ENCODE peak calls at places on chromosomes 11 and 22, in six cellular contexts. R is cardiac fibroblast, Y is spleen, K is tibial nerve, Z is lung, I is astrocyte of the spinal cord. P is an unnamed sample.

GRCh38 chr11:113189909-113190667 is 124.3 kb upstream of the TTC12 start:
- DNase-seq in Y (no peak), Z (no peak), K (no peak), I (peak), R (peak), P (peak)

GRCh38 chr11:60966867-60967266 is 4.6 kb upstream of the CD6 start:
- DNase-seq in R (no peak), K (no peak), Y (no peak), I (no peak), Z (no peak), P (no peak)

GRCh38 chr11:126628790-126629621 is 273.5 kb downstream of the ST3GAL4 start:
- DNase-seq in R (no peak), Z (no peak), I (no peak), K (no peak), Y (no peak), P (peak)

GRCh38 chr22:42461511-42461910 is 29.3 kb upstream of the NFAM1 start:
- DNase-seq in I (no peak), R (no peak), Z (no peak), Y (no peak), K (no peak), P (no peak)

GRCh38 chr22:29503811-29504372 is 23.9 kb downstream of the NEFH start:
- DNase-seq in R (peak), Y (no peak), Z (no peak), I (peak), K (peak), P (peak)

GRCh38 chr22:37126383-37126782 is 16.9 kb upstream of the TMPRSS6 start:
- DNase-seq in R (peak), Z (no peak), Y (no peak), I (no peak), K (no peak), P (peak)

GRCh38 chr11:121814962-121815361 is 301.1 kb downstream of the BLID start:
- DNase-seq in I (peak), Y (no peak), R (peak), K (no peak), Z (no peak), P (peak)

GRCh38 chr11:19072464-19072863 is 11.9 kb upstream of the MRGPRX2 start:
- DNase-seq in R (no peak), I (no peak), Z (no peak), Y (no peak), K (no peak), P (no peak)

GRCh38 chr11:96303067-96303466 is 39.9 kb downstream of the MAML2 start:
- DNase-seq in Y (no peak), K (no peak), Z (no peak), I (peak), R (peak), P (peak)

GRCh38 chr11:64372802-64373597 is 14.0 kb downstream of the RPS6KA4 start:
- DNase-seq in I (no peak), Y (no peak), R (peak), K (no peak), Z (no peak), P (peak)

GRCh38 chr22:42227435-42227834 is 43.0 kb downstream of the TCF20 start:
- DNase-seq in Z (no peak), K (no peak), Y (no peak), R (no peak), I (no peak), P (no peak)

GRCh38 chr22:37485714-37486223 is 415 bp downstream of the MFNG start:
- DNase-seq in I (no peak), R (no peak), Y (peak), K (no peak), Z (no peak), P (no peak)

GRCh38 chr11:59899532-59899931 is 20.9 kb downstream of the OOSP3 start:
- DNase-seq in I (no peak), K (no peak), Y (no peak), R (peak), Z (no peak), P (no peak)

GRCh38 chr11:33735426-33736147 is 636 bp downstream of the CD59 start:
- DNase-seq in R (peak), I (peak), Y (peak), Z (peak), K (no peak), P (no peak)

GRCh38 chr11:76791861-76792260 is 8.7 kb downstream of the TSKU start:
- DNase-seq in R (peak), K (no peak), Z (no peak), I (peak), Y (peak), P (peak)

GRCh38 chr11:60500276-60500935 is 7.8 kb downstream of the MS4A12 start:
- DNase-seq in R (peak), Z (no peak), Y (no peak), I (no peak), K (no peak), P (no peak)

GRCh38 chr11:80297808-80298460 is 857.1 kb upstream of the TENM4 start:
- DNase-seq in K (no peak), Y (no peak), R (peak), Z (no peak), I (peak), P (peak)

GRCh38 chr11:67056267-67056639 is 394 bp upstream of the RHOD start:
- DNase-seq in K (no peak), R (no peak), Y (no peak), I (no peak), Z (no peak), P (no peak)

GRCh38 chr11:67057410-67057757 is 737 bp downstream of the RHOD start:
- DNase-seq in Z (no peak), Y (no peak), I (no peak), K (no peak), R (no peak), P (no peak)

GRCh38 chr11:67056640-67057409 is at the start of gene RHOD:
- DNase-seq in R (no peak), K (no peak), I (no peak), Y (peak), Z (peak), P (no peak)

GRCh38 chr11:67054851-67055523 is 1.7 kb upstream of the RHOD start:
- DNase-seq in Z (peak), I (peak), R (peak), Y (peak), K (no peak), P (peak)

GRCh38 chr11:67055812-67056211 is 835 bp upstream of the RHOD start:
- DNase-seq in Z (no peak), K (no peak), Y (no peak), R (peak), I (no peak), P (peak)
- H3K4me3 ChIP-seq in Z (peak), K (peak), Y (no peak), R (no peak), I (peak), P (peak)

DNA sequence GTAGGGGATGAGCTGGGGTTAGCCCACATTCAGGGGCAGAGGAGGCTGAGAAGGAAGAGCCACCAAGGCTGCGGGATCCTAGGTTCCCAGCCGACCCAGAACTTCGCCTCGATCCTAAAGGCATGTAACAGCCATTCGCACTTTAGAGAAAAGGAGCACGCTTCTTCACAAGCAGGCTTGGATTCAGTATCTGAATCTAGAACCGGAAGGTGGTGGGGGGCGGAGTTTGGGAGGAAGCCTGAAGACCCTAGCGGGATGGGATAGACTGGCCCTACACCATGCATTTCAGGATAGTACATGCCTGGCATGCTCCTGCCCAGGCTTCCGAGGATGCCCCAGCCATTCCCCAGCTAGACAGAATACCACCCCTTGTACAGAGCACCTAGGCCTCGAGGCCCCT is 4.4 kb downstream of the SCARF2 start:
- DNase-seq in K (no peak), R (no peak), Y (peak), I (no peak), Z (no peak), P (no peak)
- TF ChIP-seq CTCF in K (no peak), R (no peak), Y (no peak), I (no peak), Z (no peak), P (no peak)

GRCh38 chr22:25663654-25664053 is 78.3 kb upstream of the MYO18B start:
- DNase-seq in Z (no peak), Y (no peak), I (no peak), K (no peak), R (no peak), P (no peak)

GRCh38 chr22:25666308-25666707 is 75.7 kb upstream of the MYO18B start:
- DNase-seq in K (no peak), Y (no peak), R (no peak), I (no peak), Z (peak), P (peak)

GRCh38 chr22:25673721-25674120 is 68.3 kb upstream of the MYO18B start:
- DNase-seq in I (no peak), K (no peak), R (no peak), Y (no peak), Z (no peak), P (no peak)

GRCh38 chr22:25672685-25673084 is 69.3 kb upstream of the MYO18B start:
- DNase-seq in I (no peak), R (no peak), Y (no peak), K (no peak), Z (no peak), P (no peak)

GRCh38 chr22:25668437-25668836 is 73.6 kb upstream of the MYO18B start:
- DNase-seq in K (no peak), I (peak), R (peak), Y (no peak), Z (peak), P (peak)
- H3K4me3 ChIP-seq in K (no peak), I (no peak), R (no peak), Y (no peak), Z (no peak), P (no peak)

GRCh38 chr11:32610926-32611325 is 27.3 kb downstream of the EIF3M start:
- DNase-seq in R (no peak), Z (no peak), Y (no peak), I (no peak), K (no peak), P (peak)

GRCh38 chr11:32613500-32614151 is 30.0 kb downstream of the EIF3M start:
- DNase-seq in Z (no peak), R (no peak), Y (no peak), K (no peak), I (no peak), P (no peak)

GRCh38 chr11:32616903-32617302 is 33.3 kb downstream of the EIF3M start:
- DNase-seq in Y (no peak), K (no peak), I (no peak), R (no peak), Z (no peak), P (no peak)

DNA sequence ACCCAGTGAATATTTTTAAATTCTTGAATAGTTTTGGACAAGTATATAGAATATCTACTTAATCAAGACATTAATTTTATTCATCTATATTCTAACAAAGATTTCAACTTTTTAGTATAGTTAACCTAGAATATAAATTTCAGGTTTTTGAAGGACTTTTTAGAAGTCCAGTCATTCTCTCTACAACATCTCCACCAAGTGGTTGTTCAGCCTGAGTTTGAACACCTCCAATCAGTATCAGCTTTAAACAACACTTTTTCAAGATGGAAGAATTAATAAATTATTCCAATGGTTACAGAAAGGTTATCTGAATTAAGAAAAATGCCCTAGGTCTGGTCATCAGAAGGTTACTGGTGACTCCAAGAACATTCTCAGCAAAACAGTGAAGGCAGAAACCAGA is 31.8 kb downstream of the EIF3M start:
- DNase-seq in Z (no peak), I (no peak), R (peak), Y (no peak), K (no peak), P (peak)
- TF ChIP-seq CTCF in Z (no peak), I (peak), R (peak), Y (no peak), K (no peak), P (peak)

GRCh38 chr11:116928845-116929244 is 91.4 kb upstream of the APOA1 start:
- DNase-seq in Y (no peak), I (no peak), R (no peak), K (no peak), Z (no peak), P (no peak)

GRCh38 chr11:116930177-116930576 is 92.8 kb upstream of the APOA1 start:
- DNase-seq in Z (no peak), K (no peak), I (peak), R (peak), Y (peak), P (peak)

GRCh38 chr11:116930586-116930985 is 93.2 kb upstream of the APOA1 start:
- DNase-seq in Y (no peak), Z (no peak), R (no peak), K (no peak), I (no peak), P (no peak)

GRCh38 chr11:116928102-116928777 is 90.8 kb upstream of the APOA1 start:
- DNase-seq in Y (no peak), R (no peak), K (no peak), I (no peak), Z (no peak), P (no peak)

GRCh38 chr11:116929393-116930090 is 92.1 kb upstream of the APOA1 start:
- DNase-seq in Z (no peak), K (no peak), I (no peak), R (peak), Y (no peak), P (peak)
- H3K4me3 ChIP-seq in Z (no peak), K (peak), I (no peak), R (peak), Y (no peak), P (peak)

GRCh38 chr22:20217563-20217962 is 50.6 kb downstream of the RTN4R start:
- DNase-seq in Z (no peak), R (no peak), Y (no peak), I (no peak), K (no peak), P (no peak)

GRCh38 chr22:20216863-20217499 is 51.1 kb downstream of the RTN4R start:
- DNase-seq in Z (no peak), Y (no peak), I (no peak), R (no peak), K (no peak), P (no peak)

GRCh38 chr22:20214853-20215252 is 53.3 kb downstream of the RTN4R start:
- DNase-seq in R (no peak), Y (no peak), K (no peak), Z (no peak), I (no peak), P (no peak)

GRCh38 chr22:20213833-20214708 is 54.0 kb downstream of the RTN4R start:
- DNase-seq in K (no peak), Z (no peak), R (no peak), I (no peak), Y (no peak), P (no peak)

DNA sequence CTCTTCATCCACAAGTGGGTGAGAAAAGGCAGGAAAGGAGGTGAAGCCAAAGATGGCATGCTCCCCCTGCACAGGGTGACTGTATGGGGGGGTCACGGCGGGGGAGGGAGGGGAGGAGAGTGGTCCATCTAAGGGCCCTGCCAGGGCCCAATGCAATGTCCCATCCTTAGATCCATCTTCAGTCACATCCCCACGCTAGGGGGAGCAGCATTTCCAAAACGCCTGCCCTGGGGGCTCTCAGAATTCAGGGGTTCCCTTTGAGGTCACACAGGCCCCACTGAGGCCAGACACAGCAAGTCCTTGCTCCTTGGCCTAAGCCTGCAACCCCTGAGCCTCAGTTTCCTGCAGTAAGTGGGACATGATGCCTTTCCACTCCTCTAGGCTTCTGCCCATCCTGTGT is 52.4 kb downstream of the RTN4R start:
- DNase-seq in Y (no peak), K (no peak), I (no peak), R (no peak), Z (no peak), P (no peak)
- TF ChIP-seq CTCF in Y (no peak), K (no peak), I (no peak), R (no peak), Z (no peak), P (no peak)

GRCh38 chr22:45320326-45320976 is 10.7 kb downstream of the FAM118A start:
- DNase-seq in Y (no peak), R (no peak), I (no peak), K (no peak), Z (no peak), P (peak)
- H3K4me3 ChIP-seq in Y (no peak), R (no peak), I (no peak), K (no peak), Z (no peak), P (no peak)

DNA sequence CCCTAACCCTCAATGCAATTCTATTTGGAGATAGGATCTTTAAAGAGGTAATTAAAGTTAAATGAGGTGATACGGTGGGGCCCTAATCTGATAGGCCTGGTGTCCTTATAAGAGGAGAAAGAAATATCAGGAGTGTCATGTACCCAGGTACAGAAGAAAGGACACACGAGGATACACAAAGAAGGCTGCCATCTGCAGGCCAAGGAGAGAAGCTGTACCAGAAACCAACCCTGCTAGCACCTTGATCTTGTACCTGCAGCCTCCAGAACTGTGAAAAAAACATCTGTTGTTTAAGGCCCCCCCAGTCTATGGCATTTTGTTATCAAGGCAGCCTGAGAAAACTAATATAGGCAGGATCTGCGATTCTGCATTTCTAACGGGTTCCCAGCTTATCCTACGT is 44.2 kb downstream of the FBXO7 start:
- DNase-seq in K (no peak), Z (no peak), I (no peak), R (no peak), Y (no peak), P (no peak)
- TF ChIP-seq CTCF in K (no peak), Z (no peak), I (peak), R (peak), Y (no peak), P (peak)

GRCh38 chr22:31082606-31083376 is 1.7 kb downstream of the SMTN start:
- DNase-seq in Y (peak), I (peak), R (peak), Z (peak), K (no peak), P (peak)

GRCh38 chr22:31081963-31082605 is 966 bp downstream of the SMTN start:
- DNase-seq in R (peak), Y (no peak), I (no peak), K (no peak), Z (no peak), P (peak)

GRCh38 chr22:31079095-31079642 is 1.9 kb upstream of the SMTN start:
- DNase-seq in R (no peak), Z (no peak), Y (no peak), I (no peak), K (no peak), P (no peak)

GRCh38 chr22:31080848-31081649 is at the start of gene SMTN:
- DNase-seq in Z (peak), I (peak), Y (peak), R (peak), K (peak), P (peak)

DNA sequence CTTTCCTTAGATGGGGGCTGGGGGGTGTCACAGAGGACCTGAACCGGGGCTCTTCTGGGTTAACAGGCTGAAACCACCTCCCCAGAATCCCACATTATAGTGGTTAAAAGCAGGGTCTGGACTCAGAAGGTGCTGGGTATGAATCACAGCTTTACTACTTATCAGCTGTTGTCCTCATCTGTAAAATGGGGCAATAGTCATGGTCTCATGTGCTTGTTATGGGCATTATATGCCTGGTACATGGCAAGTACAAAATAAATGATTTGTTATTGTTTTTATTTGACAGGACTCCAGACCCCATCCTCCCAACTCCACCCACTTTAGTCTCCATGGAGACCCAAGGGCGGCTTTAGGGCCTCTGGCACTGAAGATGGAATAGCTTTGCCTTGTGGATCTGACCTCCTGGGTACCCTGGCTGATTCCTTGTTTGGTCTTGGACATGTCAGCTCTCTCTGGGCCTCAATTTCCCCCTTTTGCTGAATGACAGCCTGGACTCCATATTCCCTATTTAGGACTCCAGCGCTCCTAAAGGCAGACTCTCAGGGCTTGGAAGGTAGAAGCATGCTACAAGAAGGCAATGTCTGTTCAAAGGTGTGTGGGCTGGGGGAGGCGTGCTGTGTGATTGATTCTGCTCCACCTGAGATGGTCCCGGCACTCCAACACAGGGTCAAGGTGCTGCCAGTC is 812 bp upstream of the SMTN start:
- DNase-seq in Y (no peak), I (no peak), Z (no peak), K (no peak), R (no peak), P (no peak)
- H3K4me3 ChIP-seq in Y (peak), I (peak), Z (peak), K (peak), R (peak), P (peak)

GRCh38 chr11:1231396-1232327 is 8.8 kb downstream of the MUC5B start:
- DNase-seq in I (no peak), Z (no peak), Y (peak), K (no peak), R (no peak), P (no peak)
- TF ChIP-seq CTCF in I (no peak), Z (no peak), Y (no peak), K (no peak), R (no peak), P (no peak)

P was measured in fibroblast of mammary gland.